ENCODE peak calls at places on chromosome 20, in nine cellular contexts. O, C, R, X, K, Y, F, N and B are unnamed samples.

GRCh38 chr20:46293084-46293483 is 15.2 kb downstream of the CDH22 start:
- DNase-seq in O (peak), K (peak), X (no peak), N (no peak), F (no peak), C (no peak), Y (peak), R (no peak), B (no peak)

GRCh38 chr20:36154696-36155628 is at the start of gene EPB41L1:
- DNase-seq in R (peak), O (peak), X (no peak), Y (no peak), K (no peak), F (no peak), C (no peak), N (no peak), B (no peak)

GRCh38 chr20:2289475-2289874 is 6.3 kb upstream of the TGM3 start:
- DNase-seq in F (no peak), C (no peak), N (no peak), O (peak), Y (no peak), X (no peak), R (no peak), K (no peak), B (no peak)

GRCh38 chr20:34561661-34562060 is 3.1 kb downstream of the MAP1LC3A start:
- DNase-seq in K (no peak), R (no peak), C (no peak), O (no peak), N (no peak), F (no peak), X (no peak), Y (no peak), B (no peak)

GRCh38 chr20:38863024-38863851 is 57.7 kb downstream of the PPP1R16B start:
- DNase-seq in K (no peak), Y (no peak), F (no peak), X (no peak), N (no peak), C (no peak), R (no peak), O (no peak), B (no peak)

GRCh38 chr20:51345601-51346101 is 196.9 kb downstream of the NFATC2 start:
- DNase-seq in K (peak), C (no peak), R (no peak), N (no peak), Y (peak), O (no peak), X (no peak), F (no peak), B (no peak)

GRCh38 chr20:14600527-14600926 is 263.1 kb upstream of the FLRT3 start:
- DNase-seq in F (no peak), R (no peak), Y (no peak), X (no peak), N (no peak), K (no peak), C (no peak), O (no peak), B (no peak)

GRCh38 chr20:46894971-46895905 is 595 bp downstream of the EYA2 start:
- DNase-seq in K (no peak), F (no peak), O (peak), N (no peak), C (no peak), R (no peak), X (no peak), Y (no peak), B (no peak)

GRCh38 chr20:35823147-35823546 is 51.3 kb downstream of the PHF20 start:
- DNase-seq in X (no peak), R (no peak), Y (no peak), F (no peak), O (no peak), N (no peak), K (no peak), C (no peak), B (no peak)

GRCh38 chr20:1813101-1813529 is 82.1 kb upstream of the SIRPA start:
- DNase-seq in N (peak), R (no peak), F (peak), K (peak), X (no peak), Y (peak), C (no peak), O (peak), B (no peak)

GRCh38 chr20:997016-997415 is 5.1 kb downstream of the RSPO4 start:
- DNase-seq in Y (no peak), X (no peak), O (no peak), K (no peak), N (no peak), F (no peak), R (no peak), C (no peak), B (no peak)

GRCh38 chr20:32975698-32976674 is 28.2 kb downstream of the SUN5 start:
- DNase-seq in O (peak), C (no peak), N (no peak), X (peak), F (peak), Y (no peak), R (no peak), K (no peak), B (no peak)

GRCh38 chr20:32976746-32977145 is 27.5 kb downstream of the SUN5 start:
- DNase-seq in R (no peak), X (peak), N (no peak), K (no peak), Y (no peak), F (peak), C (no peak), O (peak), B (no peak)

GRCh38 chr20:32977281-32978008 is 26.8 kb downstream of the SUN5 start:
- DNase-seq in K (no peak), C (no peak), Y (no peak), X (peak), O (peak), F (peak), R (no peak), N (no peak), B (no peak)

GRCh38 chr20:32979201-32979998 is 24.8 kb downstream of the SUN5 start:
- DNase-seq in O (peak), R (no peak), F (no peak), K (no peak), N (no peak), X (peak), Y (no peak), C (no peak), B (no peak)

GRCh38 chr20:32978009-32978335 is 26.3 kb downstream of the SUN5 start:
- DNase-seq in K (no peak), N (no peak), R (no peak), F (no peak), X (no peak), C (no peak), Y (no peak), O (no peak), B (no peak)
- TF ChIP-seq CTCF in K (no peak), N (no peak), R (no peak), F (no peak), X (no peak), C (no peak), Y (no peak), O (no peak), B (no peak)

DNA sequence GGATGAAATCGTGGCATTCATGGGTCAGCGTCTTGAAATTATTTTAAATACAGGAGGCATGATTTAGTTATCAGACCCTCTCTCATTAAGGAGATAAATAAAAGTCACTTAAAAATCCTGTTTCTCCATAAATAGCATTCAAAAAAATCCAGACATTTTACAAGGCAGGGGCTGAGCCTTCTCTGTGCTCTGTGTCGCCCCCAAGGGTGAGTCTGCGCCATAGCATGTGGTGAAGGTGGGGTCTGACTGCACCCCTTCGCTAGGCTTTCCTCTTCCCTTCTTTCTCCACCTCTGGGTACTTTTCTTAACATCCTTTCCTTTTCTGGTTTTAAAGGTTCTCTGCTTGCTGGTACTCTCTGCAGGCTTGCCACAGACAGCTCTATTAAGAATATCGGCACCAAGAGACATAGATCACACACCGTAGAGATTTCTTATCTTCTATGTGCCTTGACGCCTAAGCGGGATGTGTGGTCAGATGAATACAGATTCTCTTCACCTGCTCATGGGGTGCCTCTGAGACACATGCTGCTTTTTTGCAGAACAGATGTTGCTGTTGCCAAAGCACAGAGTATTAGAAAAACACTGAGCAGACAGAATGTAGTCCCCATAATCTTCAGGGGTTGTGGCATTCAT is 20.1 kb upstream of the FAM209A start:
- DNase-seq in N (no peak), O (peak), C (no peak), F (no peak), R (peak), Y (no peak), X (no peak), K (no peak), B (no peak)
- TF ChIP-seq CTCF in N (no peak), O (peak), C (peak), F (peak), R (peak), Y (peak), X (no peak), K (peak), B (no peak)

DNA sequence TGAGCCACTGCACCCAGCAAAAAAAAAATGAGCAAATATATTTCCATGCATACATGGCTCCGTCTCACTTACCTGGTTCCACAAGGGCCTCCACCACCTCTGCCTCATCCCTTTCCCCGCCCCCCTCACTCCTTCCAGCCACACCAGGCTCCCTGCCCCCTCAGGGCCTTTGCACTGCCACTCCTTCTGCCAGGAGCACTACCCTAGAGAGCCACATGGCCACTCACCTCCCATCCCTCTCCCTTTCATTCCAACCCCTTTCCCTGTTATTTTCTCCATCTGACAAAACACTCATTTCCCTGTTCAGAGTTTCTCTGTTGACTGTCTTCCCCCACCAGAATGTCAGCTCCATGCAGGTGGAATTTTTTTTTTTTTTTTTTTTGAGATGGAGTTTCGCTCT is 12.8 kb downstream of the SNAI1 start:
- DNase-seq in C (no peak), R (no peak), X (no peak), O (no peak), N (no peak), F (no peak), Y (no peak), K (no peak), B (no peak)
- TF ChIP-seq CTCF in C (no peak), R (no peak), X (no peak), O (no peak), N (no peak), F (no peak), Y (no peak), K (no peak), B (no peak)

GRCh38 chr20:61482901-61483300 is 230.8 kb downstream of the CDH4 start:
- DNase-seq in K (no peak), F (no peak), N (no peak), X (no peak), C (no peak), Y (no peak), R (no peak), O (no peak), B (no peak)

GRCh38 chr20:61480158-61480825 is 228.2 kb downstream of the CDH4 start:
- DNase-seq in C (no peak), F (no peak), X (no peak), O (no peak), K (no peak), R (no peak), N (no peak), Y (no peak), B (no peak)

GRCh38 chr20:61486198-61486597 is 234.1 kb downstream of the CDH4 start:
- DNase-seq in N (no peak), F (no peak), X (no peak), K (no peak), O (no peak), Y (no peak), R (no peak), C (no peak), B (no peak)

GRCh38 chr20:61482425-61482887 is 230.4 kb downstream of the CDH4 start:
- DNase-seq in O (peak), F (no peak), Y (peak), K (no peak), X (no peak), N (no peak), C (no peak), R (no peak), B (no peak)

GRCh38 chr20:61483336-61484067 is 231.4 kb downstream of the CDH4 start:
- DNase-seq in Y (no peak), K (no peak), C (no peak), X (no peak), N (no peak), O (no peak), F (no peak), R (no peak), B (no peak)
- TF ChIP-seq CTCF in Y (no peak), K (no peak), C (no peak), X (no peak), N (no peak), O (no peak), F (no peak), R (no peak), B (no peak)

GRCh38 chr20:57465943-57466342 is 59.0 kb downstream of the CTCFL start:
- DNase-seq in C (no peak), X (no peak), F (no peak), Y (no peak), N (no peak), R (no peak), O (no peak), K (no peak), B (no peak)
- TF ChIP-seq CTCF in C (no peak), X (no peak), F (peak), Y (no peak), N (peak), R (peak), O (peak), K (no peak), B (no peak)

DNA sequence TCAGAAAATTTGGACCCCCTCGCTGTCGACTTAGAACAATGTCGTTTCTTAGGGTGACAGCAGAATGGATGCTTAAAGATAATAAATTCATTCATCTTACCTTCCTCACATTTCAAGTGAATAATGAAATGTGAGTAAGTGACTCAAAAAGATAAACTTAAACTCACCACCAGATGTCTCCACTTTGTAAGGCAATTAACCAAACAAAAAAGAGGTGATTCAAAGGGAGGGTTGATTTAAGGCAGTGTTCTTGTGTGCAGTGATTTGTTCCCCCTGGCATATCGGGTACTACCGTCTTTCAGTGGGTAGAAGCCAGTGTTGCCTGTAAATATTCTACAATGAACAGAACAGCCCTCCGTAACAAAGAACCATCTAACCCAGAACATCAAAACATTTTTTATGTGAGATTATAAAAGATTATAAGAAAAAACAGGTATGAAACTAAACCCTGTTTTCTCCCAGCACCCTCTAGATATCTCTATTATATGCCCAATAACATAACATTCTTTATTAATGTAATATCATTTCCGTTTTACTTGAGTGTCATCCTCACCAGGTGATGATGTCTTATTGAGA is 589.7 kb downstream of the CBLN4 start:
- DNase-seq in N (no peak), C (no peak), R (peak), F (no peak), K (peak), Y (peak), O (no peak), X (no peak), B (no peak)
- TF ChIP-seq CTCF in N (no peak), C (no peak), R (peak), F (peak), K (peak), Y (peak), O (peak), X (no peak), B (no peak)

GRCh38 chr20:20612251-20612650 is 100.2 kb downstream of the RALGAPA2 start:
- DNase-seq in F (no peak), Y (no peak), C (no peak), N (no peak), R (no peak), O (no peak), X (no peak), K (no peak), B (no peak)
- TF ChIP-seq CTCF in F (no peak), Y (no peak), C (no peak), N (no peak), R (no peak), O (no peak), X (no peak), K (no peak), B (no peak)

DNA sequence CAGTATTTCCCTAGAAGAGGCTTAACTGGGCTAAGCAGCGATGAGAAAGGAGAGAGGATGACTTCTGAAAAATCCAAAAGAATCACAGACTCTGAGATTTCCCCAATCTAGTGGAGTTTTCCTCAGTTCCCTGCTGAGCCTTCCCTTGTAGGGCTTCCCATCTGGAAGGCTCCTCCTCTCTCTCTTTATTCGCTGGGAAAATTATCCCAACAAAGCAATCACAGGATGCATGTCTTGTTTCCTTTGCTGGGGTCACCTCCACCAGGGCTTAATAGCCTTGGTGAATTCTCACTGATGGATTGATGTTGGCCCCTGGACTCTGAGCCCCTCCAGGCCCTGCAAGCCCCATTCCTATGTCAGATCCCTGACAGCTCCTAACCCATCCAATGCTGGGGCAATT is 69.8 kb upstream of the MAFB start:
- DNase-seq in X (no peak), K (no peak), R (no peak), O (no peak), Y (no peak), C (no peak), F (no peak), N (no peak), B (no peak)
- TF ChIP-seq CTCF in X (no peak), K (no peak), R (no peak), O (no peak), Y (no peak), C (no peak), F (no peak), N (no peak), B (no peak)

GRCh38 chr20:7090001-7090400 is 322.5 kb downstream of the BMP2 start:
- DNase-seq in C (no peak), O (no peak), X (no peak), Y (peak), R (no peak), N (no peak), F (no peak), K (no peak), B (no peak)

GRCh38 chr20:7091655-7092054 is 324.2 kb downstream of the BMP2 start:
- DNase-seq in F (no peak), Y (no peak), X (no peak), O (no peak), N (no peak), K (no peak), R (no peak), C (no peak), B (no peak)

GRCh38 chr20:7090753-7091310 is 323.3 kb downstream of the BMP2 start:
- DNase-seq in K (no peak), N (no peak), Y (no peak), O (peak), X (no peak), C (no peak), F (no peak), R (no peak), B (no peak)

GRCh38 chr20:7094438-7094997 is 327.0 kb downstream of the BMP2 start:
- DNase-seq in F (no peak), N (no peak), O (peak), X (no peak), K (peak), R (peak), Y (peak), C (no peak), B (no peak)
- TF ChIP-seq CTCF in F (peak), N (peak), O (peak), X (no peak), K (peak), R (peak), Y (peak), C (no peak), B (no peak)